ENCODE peak calls at places on chromosome 4, in ten cellular contexts. O is fibroblast of villous mesenchyme; Q is activated T-cell treated with anti-CD3 and anti-CD28 coated beads, Interleukin-2, amount 50 U/mL, for 72 hours; U is NCI-H146; V is heart left ventricle; T is cardiac fibroblast; S is AG09319; L is NCI-H1092 treated with DMSO at 0.1 percent for 48 hours; P is GM06990; R is colonic mucosa. C is an unnamed sample.
A peak's percentile ranks its signal among the peaks of the same experiment; 100 is the strongest.

GRCh38 chr4:174461438-174462106 is 60.7 kb downstream of the HPGD start:
- DNase-seq in Q (no peak), V (no peak), P (no peak), T (peak; percentile 18), L (no peak), O (peak; percentile 24), R (peak; percentile 59), U (no peak), S (no peak), C (no peak)

GRCh38 chr4:7518871-7519637 is 84.3 kb upstream of the PSAPL1 start:
- DNase-seq in Q (no peak), S (no peak), U (no peak), V (peak; percentile 81), T (no peak), P (no peak), O (no peak), R (no peak), L (peak; percentile 72), C (peak; percentile 78)

GRCh38 chr4:70153937-70154336 is at the start of gene PRR27:
- DNase-seq in U (no peak), Q (no peak), P (no peak), V (no peak), O (no peak), S (no peak), L (no peak), R (no peak), T (no peak), C (no peak)

GRCh38 chr4:173518419-173519102 is 11.5 kb downstream of the HAND2 start:
- DNase-seq in U (no peak), Q (no peak), O (peak; percentile 68), S (no peak), P (no peak), V (no peak), L (no peak), R (no peak), T (peak; percentile 59), C (no peak)

GRCh38 chr4:55087016-55087929 is 38.1 kb downstream of the KDR start:
- DNase-seq in V (no peak), P (no peak), T (no peak), U (no peak), Q (no peak), R (no peak), O (no peak), S (no peak), L (no peak), C (no peak)

GRCh38 chr4:130210871-130211270 is 1114.9 kb downstream of the C4orf33 start:
- DNase-seq in R (no peak), T (peak; percentile 92), L (peak; percentile 14), U (no peak), S (peak; percentile 14), V (no peak), O (peak; percentile 31), P (no peak), Q (no peak), C (no peak)

GRCh38 chr4:101040776-101041175 is 306.6 kb downstream of the PPP3CA start:
- DNase-seq in L (no peak), P (no peak), Q (no peak), T (no peak), U (no peak), R (no peak), O (no peak), S (no peak), V (no peak), C (no peak)

GRCh38 chr4:19993222-19993621 is 258.5 kb upstream of the SLIT2 start:
- DNase-seq in T (peak; percentile 43), O (no peak), P (no peak), V (no peak), L (no peak), R (no peak), U (no peak), S (no peak), Q (no peak), C (no peak)

GRCh38 chr4:40710484-40711269 is 39.1 kb upstream of the NSUN7 start:
- DNase-seq in T (peak; percentile 21), L (no peak), S (no peak), R (no peak), Q (no peak), V (no peak), P (no peak), O (peak; percentile 61), U (no peak), C (no peak)

GRCh38 chr4:161183729-161184128 is 980.1 kb downstream of the FSTL5 start:
- DNase-seq in U (no peak), Q (no peak), P (no peak), V (no peak), L (no peak), T (no peak), R (no peak), S (no peak), O (no peak), C (no peak)

GRCh38 chr4:47863486-47863885 is 25.6 kb upstream of the CORIN start:
- DNase-seq in S (no peak), T (peak; percentile 63), L (no peak), V (no peak), U (no peak), P (no peak), Q (no peak), O (no peak), R (no peak), C (no peak)

GRCh38 chr4:108172231-108172779 is 3.6 kb upstream of the LEF1 start:
- DNase-seq in L (peak; percentile 70), O (no peak), T (no peak), Q (peak; percentile 56), V (no peak), P (peak; percentile 9), R (no peak), U (no peak), S (no peak), C (no peak)

GRCh38 chr4:10299601-10300000 is 157.6 kb downstream of the ZNF518B start:
- DNase-seq in L (no peak), Q (no peak), T (peak; percentile 22), P (no peak), V (no peak), R (no peak), U (no peak), S (no peak), O (no peak), C (no peak)

GRCh38 chr4:158259955-158260575 is 49.8 kb downstream of the TMEM144 start:
- DNase-seq in R (no peak), Q (no peak), U (peak; percentile 33), S (no peak), P (no peak), O (peak; percentile 36), L (no peak), T (peak; percentile 70), V (no peak), C (no peak)